ENCODE peak calls at places on chromosomes 13 and 19, in nine cellular contexts. One of them, this sample, is unnamed.

GRCh38 chr13:36998624-36999041 is 507 bp downstream of the ALG5 start:
- DNase-seq in ovary: peak
- DNase-seq in mesendoderm: peak
- DNase-seq in small intestine: peak
- DNase-seq in heart right ventricle: peak
- DNase-seq in astrocyte: no peak
- DNase-seq in body of pancreas: peak
- DNase-seq in A549: no peak
- DNase-seq in uterus: peak
- DNase-seq in this sample: no peak

GRCh38 chr19:2164020-2164988 is 571 bp downstream of the DOT1L start:
- DNase-seq in ovary: no peak
- DNase-seq in astrocyte: no peak
- DNase-seq in body of pancreas: no peak
- DNase-seq in heart right ventricle: no peak
- DNase-seq in small intestine: no peak
- DNase-seq in mesendoderm: peak
- DNase-seq in uterus: peak
- DNase-seq in A549: no peak
- DNase-seq in this sample: no peak

GRCh38 chr19:2478324-2478755 is 2.4 kb downstream of the GADD45B start:
- DNase-seq in heart right ventricle: peak
- DNase-seq in body of pancreas: peak
- DNase-seq in ovary: peak
- DNase-seq in uterus: peak
- DNase-seq in small intestine: peak
- DNase-seq in A549: no peak
- DNase-seq in mesendoderm: peak
- DNase-seq in astrocyte: peak
- DNase-seq in this sample: peak

GRCh38 chr19:17687141-17687856 is 855 bp downstream of the UNC13A start:
- DNase-seq in A549: no peak
- DNase-seq in body of pancreas: no peak
- DNase-seq in astrocyte: no peak
- DNase-seq in mesendoderm: peak
- DNase-seq in heart right ventricle: no peak
- DNase-seq in uterus: no peak
- DNase-seq in small intestine: no peak
- DNase-seq in ovary: no peak
- DNase-seq in this sample: no peak

GRCh38 chr13:21240586-21240985 is 64.1 kb downstream of the MRPL57 start:
- DNase-seq in body of pancreas: no peak
- DNase-seq in small intestine: no peak
- DNase-seq in ovary: no peak
- DNase-seq in heart right ventricle: no peak
- DNase-seq in uterus: no peak
- DNase-seq in A549: no peak
- DNase-seq in astrocyte: peak
- DNase-seq in mesendoderm: peak
- DNase-seq in this sample: no peak

GRCh38 chr19:42198676-42199439 is 18.6 kb downstream of the DEDD2 start:
- DNase-seq in uterus: no peak
- DNase-seq in mesendoderm: peak
- DNase-seq in body of pancreas: no peak
- DNase-seq in heart right ventricle: no peak
- DNase-seq in ovary: no peak
- DNase-seq in astrocyte: no peak
- DNase-seq in A549: no peak
- DNase-seq in small intestine: peak
- DNase-seq in this sample: no peak

GRCh38 chr19:52464798-52465470 is 11.6 kb downstream of the ZNF578 start:
- DNase-seq in ovary: no peak
- DNase-seq in astrocyte: no peak
- DNase-seq in A549: peak
- DNase-seq in mesendoderm: peak
- DNase-seq in heart right ventricle: no peak
- DNase-seq in body of pancreas: no peak
- DNase-seq in small intestine: no peak
- DNase-seq in uterus: no peak
- DNase-seq in this sample: no peak

GRCh38 chr19:55080915-55081772 is 5.5 kb downstream of the EPS8L1 start:
- DNase-seq in A549: peak
- DNase-seq in heart right ventricle: peak
- DNase-seq in astrocyte: peak
- DNase-seq in small intestine: peak
- DNase-seq in body of pancreas: peak
- DNase-seq in uterus: peak
- DNase-seq in ovary: peak
- DNase-seq in mesendoderm: peak
- DNase-seq in this sample: no peak

GRCh38 chr19:39563408-39563807 is 23.4 kb upstream of the EID2 start:
- DNase-seq in mesendoderm: peak
- DNase-seq in small intestine: no peak
- DNase-seq in uterus: no peak
- DNase-seq in ovary: no peak
- DNase-seq in heart right ventricle: no peak
- DNase-seq in astrocyte: peak
- DNase-seq in A549: no peak
- DNase-seq in body of pancreas: no peak
- DNase-seq in this sample: peak

GRCh38 chr19:34253711-34254551 is 423 bp upstream of the GARRE1 start:
- DNase-seq in body of pancreas: no peak
- DNase-seq in A549: no peak
- DNase-seq in mesendoderm: peak
- DNase-seq in ovary: peak
- DNase-seq in small intestine: peak
- DNase-seq in astrocyte: no peak
- DNase-seq in uterus: peak
- DNase-seq in heart right ventricle: peak
- DNase-seq in this sample: no peak

GRCh38 chr19:20472854-20473253 is 92.7 kb downstream of the ZNF737 start:
- DNase-seq in astrocyte: no peak
- DNase-seq in ovary: no peak
- DNase-seq in body of pancreas: no peak
- DNase-seq in heart right ventricle: no peak
- DNase-seq in mesendoderm: no peak
- DNase-seq in uterus: no peak
- DNase-seq in A549: no peak
- DNase-seq in small intestine: no peak
- DNase-seq in this sample: no peak

GRCh38 chr13:33017410-33017929 is 1.2 kb downstream of the KL start:
- DNase-seq in heart right ventricle: peak
- DNase-seq in A549: peak
- DNase-seq in uterus: peak
- DNase-seq in body of pancreas: peak
- DNase-seq in mesendoderm: peak
- DNase-seq in small intestine: peak
- DNase-seq in ovary: no peak
- DNase-seq in astrocyte: peak
- DNase-seq in this sample: no peak

GRCh38 chr13:51249254-51249653 is 27.1 kb downstream of the FAM124A start:
- DNase-seq in astrocyte: peak
- DNase-seq in uterus: no peak
- DNase-seq in ovary: no peak
- DNase-seq in body of pancreas: no peak
- DNase-seq in small intestine: no peak
- DNase-seq in A549: no peak
- DNase-seq in mesendoderm: no peak
- DNase-seq in heart right ventricle: no peak
- DNase-seq in this sample: no peak

GRCh38 chr19:28299649-28300048 is 913.3 kb downstream of the UQCRFS1 start:
- DNase-seq in uterus: no peak
- DNase-seq in body of pancreas: no peak
- DNase-seq in ovary: no peak
- DNase-seq in mesendoderm: no peak
- DNase-seq in small intestine: no peak
- DNase-seq in A549: no peak
- DNase-seq in astrocyte: no peak
- DNase-seq in heart right ventricle: no peak
- DNase-seq in this sample: no peak
- H3K27ac ChIP-seq in uterus: no peak
- H3K27ac ChIP-seq in body of pancreas: no peak
- H3K27ac ChIP-seq in ovary: no peak
- H3K27ac ChIP-seq in mesendoderm: no peak
- H3K27ac ChIP-seq in small intestine: no peak
- H3K27ac ChIP-seq in A549: no peak
- H3K27ac ChIP-seq in astrocyte: no peak
- H3K27ac ChIP-seq in heart right ventricle: no peak
- H3K27ac ChIP-seq in this sample: no peak

DNA sequence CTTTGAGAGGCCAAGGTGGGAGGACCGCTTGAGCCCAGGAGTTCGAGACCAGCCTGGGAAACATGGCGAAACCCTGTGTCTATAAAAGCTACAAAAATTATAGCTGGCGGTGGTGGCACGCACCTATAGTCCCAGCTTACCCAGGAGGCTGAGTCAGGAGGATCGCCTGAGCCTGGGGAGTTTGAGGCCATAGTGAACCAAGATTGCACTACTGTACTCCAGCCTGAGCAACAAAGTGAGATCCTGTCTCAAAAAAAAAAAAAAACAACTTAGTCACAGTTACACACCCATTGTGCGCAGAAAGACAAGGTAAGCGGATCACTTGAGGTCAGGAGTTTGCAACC is 728 bp upstream of the DENND1C start:
- DNase-seq in small intestine: no peak
- DNase-seq in A549: no peak
- DNase-seq in heart right ventricle: no peak
- DNase-seq in mesendoderm: no peak
- DNase-seq in astrocyte: no peak
- DNase-seq in ovary: no peak
- DNase-seq in uterus: no peak
- DNase-seq in body of pancreas: no peak
- DNase-seq in this sample: no peak
- H3K27ac ChIP-seq in small intestine: peak
- H3K27ac ChIP-seq in A549: no peak
- H3K27ac ChIP-seq in heart right ventricle: no peak
- H3K27ac ChIP-seq in mesendoderm: no peak
- H3K27ac ChIP-seq in astrocyte: no peak
- H3K27ac ChIP-seq in ovary: no peak
- H3K27ac ChIP-seq in uterus: no peak
- H3K27ac ChIP-seq in body of pancreas: no peak
- H3K27ac ChIP-seq in this sample: no peak

GRCh38 chr13:80011448-80012212 is 329.3 kb downstream of the SPRY2 start:
- DNase-seq in ovary: peak
- DNase-seq in uterus: no peak
- DNase-seq in astrocyte: no peak
- DNase-seq in heart right ventricle: no peak
- DNase-seq in small intestine: peak
- DNase-seq in mesendoderm: no peak
- DNase-seq in body of pancreas: no peak
- DNase-seq in A549: no peak
- DNase-seq in this sample: no peak

GRCh38 chr13:80009760-80010159 is 331.2 kb downstream of the SPRY2 start:
- DNase-seq in small intestine: no peak
- DNase-seq in body of pancreas: no peak
- DNase-seq in astrocyte: no peak
- DNase-seq in heart right ventricle: no peak
- DNase-seq in ovary: no peak
- DNase-seq in mesendoderm: no peak
- DNase-seq in A549: no peak
- DNase-seq in uterus: no peak
- DNase-seq in this sample: no peak

GRCh38 chr13:80012281-80012680 is 328.6 kb downstream of the SPRY2 start:
- DNase-seq in astrocyte: no peak
- DNase-seq in A549: no peak
- DNase-seq in body of pancreas: no peak
- DNase-seq in small intestine: peak
- DNase-seq in mesendoderm: no peak
- DNase-seq in uterus: no peak
- DNase-seq in ovary: no peak
- DNase-seq in heart right ventricle: no peak
- DNase-seq in this sample: no peak

GRCh38 chr13:80010286-80010831 is 330.6 kb downstream of the SPRY2 start:
- DNase-seq in body of pancreas: peak
- DNase-seq in heart right ventricle: no peak
- DNase-seq in uterus: no peak
- DNase-seq in A549: no peak
- DNase-seq in mesendoderm: no peak
- DNase-seq in ovary: no peak
- DNase-seq in astrocyte: no peak
- DNase-seq in small intestine: no peak
- DNase-seq in this sample: no peak

DNA sequence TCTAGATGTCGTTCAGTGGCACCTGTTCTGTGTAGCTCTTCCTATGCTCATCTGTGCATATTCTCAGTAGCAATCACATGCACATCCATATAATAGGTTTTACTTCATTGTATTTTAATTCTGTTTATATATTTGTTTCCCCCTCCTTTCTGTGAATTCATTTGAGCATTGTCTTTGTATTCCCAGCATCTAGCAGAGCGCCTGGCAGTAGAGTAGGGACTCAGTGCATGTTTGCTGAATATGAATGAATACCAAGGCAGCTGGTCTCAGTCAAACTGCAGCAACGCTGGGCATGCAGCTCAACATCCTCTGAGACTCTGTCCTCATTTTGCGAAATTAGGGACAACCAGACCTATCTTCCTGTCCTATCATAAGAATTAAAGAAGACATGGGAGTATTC is 330.1 kb downstream of the SPRY2 start:
- DNase-seq in uterus: no peak
- DNase-seq in astrocyte: no peak
- DNase-seq in ovary: no peak
- DNase-seq in small intestine: no peak
- DNase-seq in body of pancreas: no peak
- DNase-seq in mesendoderm: no peak
- DNase-seq in A549: no peak
- DNase-seq in heart right ventricle: no peak
- DNase-seq in this sample: no peak
- H3K27ac ChIP-seq in uterus: no peak
- H3K27ac ChIP-seq in astrocyte: no peak
- H3K27ac ChIP-seq in ovary: no peak
- H3K27ac ChIP-seq in small intestine: no peak
- H3K27ac ChIP-seq in body of pancreas: no peak
- H3K27ac ChIP-seq in mesendoderm: no peak
- H3K27ac ChIP-seq in A549: no peak
- H3K27ac ChIP-seq in heart right ventricle: no peak
- H3K27ac ChIP-seq in this sample: no peak

DNA sequence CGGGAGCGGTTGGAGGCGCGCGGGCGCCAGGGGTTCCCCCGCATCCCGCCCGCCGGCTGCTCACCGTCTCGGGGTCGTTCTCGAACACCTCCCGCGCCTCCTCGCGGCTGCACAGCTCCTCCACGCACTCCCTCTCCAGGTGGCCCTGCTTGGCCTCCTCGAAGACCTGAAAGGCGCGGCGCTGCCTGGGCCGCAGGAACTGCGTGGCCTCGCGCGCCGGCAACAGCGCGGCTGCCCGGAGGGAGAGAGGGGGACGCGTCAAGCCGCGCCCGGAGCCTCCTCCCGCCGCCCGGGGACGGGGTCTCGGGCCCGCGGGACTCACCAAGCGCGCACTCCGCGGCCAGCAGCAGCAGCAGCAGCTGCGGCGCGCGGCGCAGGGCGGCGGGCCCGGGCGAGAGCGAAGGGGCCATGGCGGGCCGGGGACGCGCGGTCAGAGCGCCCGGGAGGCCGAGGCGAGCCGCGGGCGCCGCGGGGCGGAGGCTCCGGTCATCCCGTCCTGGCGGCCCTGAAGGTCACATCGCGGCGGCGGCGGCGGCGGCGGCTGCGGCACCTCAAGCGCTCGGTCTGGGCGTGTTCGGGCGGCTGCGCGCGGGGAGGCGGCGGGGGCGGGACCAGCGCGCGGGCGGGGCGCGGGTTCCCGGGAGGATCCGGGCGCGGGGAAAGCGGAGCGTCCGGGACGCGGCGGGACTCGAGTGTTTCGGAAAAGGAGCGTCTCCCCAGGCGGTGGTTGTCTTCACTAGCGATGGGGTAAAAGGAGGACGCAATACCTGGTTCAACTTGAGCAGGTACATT is at the start of gene GAS6:
- DNase-seq in body of pancreas: peak
- DNase-seq in heart right ventricle: peak
- DNase-seq in mesendoderm: peak
- DNase-seq in astrocyte: no peak
- DNase-seq in ovary: peak
- DNase-seq in small intestine: peak
- DNase-seq in A549: peak
- DNase-seq in uterus: peak
- DNase-seq in this sample: no peak
- H3K27ac ChIP-seq in body of pancreas: peak
- H3K27ac ChIP-seq in heart right ventricle: peak
- H3K27ac ChIP-seq in mesendoderm: peak
- H3K27ac ChIP-seq in astrocyte: peak
- H3K27ac ChIP-seq in ovary: peak
- H3K27ac ChIP-seq in small intestine: peak
- H3K27ac ChIP-seq in A549: peak
- H3K27ac ChIP-seq in uterus: peak
- H3K27ac ChIP-seq in this sample: peak